ENCODE peak calls at places on chromosomes 6 and 20, in five cellular contexts. T is GM13976, X is WTC11, G is natural killer cell, Q is astrocyte of the cerebellum. N is an unnamed sample.

GRCh38 chr6:36245572-36246031 is 24.3 kb upstream of the PNPLA1 start:
- DNase-seq in T (no peak), X (peak), G (no peak), Q (no peak), N (no peak)

GRCh38 chr6:139235666-139236065 is 56.1 kb downstream of the TXLNB start:
- DNase-seq in T (no peak), X (no peak), G (no peak), Q (no peak), N (no peak)

GRCh38 chr20:50284811-50285375 is 94.3 kb downstream of the CEBPB start:
- DNase-seq in T (no peak), X (no peak), G (no peak), Q (no peak), N (no peak)

GRCh38 chr20:41428285-41428684 is 61.7 kb upstream of the EMILIN3 start:
- DNase-seq in T (no peak), X (no peak), G (no peak), Q (no peak), N (no peak)

GRCh38 chr20:48411265-48411664 is 416.5 kb downstream of the PREX1 start:
- DNase-seq in T (no peak), X (no peak), G (no peak), Q (no peak), N (no peak)

GRCh38 chr20:32574296-32575226 is 10.6 kb downstream of the NOL4L start:
- DNase-seq in T (no peak), X (no peak), G (no peak), Q (peak), N (no peak)

GRCh38 chr6:89372506-89372901 is 20.0 kb upstream of the UBE2J1 start:
- DNase-seq in T (no peak), X (no peak), G (no peak), Q (no peak), N (no peak)

GRCh38 chr20:8020314-8021079 is 936 bp upstream of the TMX4 start:
- DNase-seq in T (peak), X (no peak), G (no peak), Q (no peak), N (no peak)

GRCh38 chr6:25866011-25866410 is 8.0 kb downstream of the SLC17A3 start:
- DNase-seq in T (no peak), X (no peak), G (no peak), Q (no peak), N (no peak)

GRCh38 chr6:118263929-118264486 is 284.1 kb upstream of the PLN start:
- DNase-seq in T (peak), X (peak), G (no peak), Q (peak), N (no peak)

GRCh38 chr6:43798688-43799444 is 28.9 kb downstream of the VEGFA start:
- DNase-seq in T (no peak), X (no peak), G (no peak), Q (no peak), N (no peak)

GRCh38 chr6:28944412-28945006 is 20.7 kb upstream of the TRIM27 start:
- DNase-seq in T (peak), X (peak), G (peak), Q (peak), N (no peak)

GRCh38 chr6:53069431-53069830 is 4.2 kb downstream of the FBXO9 start:
- DNase-seq in T (no peak), X (no peak), G (no peak), Q (no peak), N (no peak)

GRCh38 chr6:15480546-15480945 is 182.3 kb downstream of the DTNBP1 start:
- DNase-seq in T (no peak), X (no peak), G (no peak), Q (no peak), N (no peak)

GRCh38 chr6:44217332-44218143 is 812 bp downstream of the MYMX start:
- DNase-seq in T (no peak), X (peak), G (no peak), Q (no peak), N (no peak)

GRCh38 chr6:85680388-85680787 is 37.7 kb upstream of the SYNCRIP start:
- DNase-seq in T (no peak), X (no peak), G (no peak), Q (no peak), N (no peak)

GRCh38 chr6:12318749-12319148 is 28.6 kb downstream of the EDN1 start:
- DNase-seq in T (no peak), X (no peak), G (no peak), Q (no peak), N (no peak)

GRCh38 chr6:71602385-71602949 is 283.9 kb upstream of the RIMS1 start:
- DNase-seq in T (no peak), X (no peak), G (no peak), Q (peak), N (no peak)

GRCh38 chr20:32315885-32316284 is 38.4 kb downstream of the KIF3B start:
- DNase-seq in T (no peak), X (no peak), G (no peak), Q (no peak), N (no peak)

GRCh38 chr6:17012421-17013225 is 89.2 kb upstream of the STMND1 start:
- DNase-seq in T (no peak), X (peak), G (no peak), Q (no peak), N (no peak)
- TF ChIP-seq CTCF in T (no peak), X (no peak), G (no peak), Q (no peak), N (no peak)

GRCh38 chr20:62409086-62409853 is 2.2 kb upstream of the CABLES2 start:
- DNase-seq in T (no peak), X (no peak), G (no peak), Q (no peak), N (no peak)

GRCh38 chr20:62411479-62412193 is 4.6 kb upstream of the CABLES2 start:
- DNase-seq in T (no peak), X (no peak), G (no peak), Q (no peak), N (no peak)

GRCh38 chr20:62410742-62411478 is 3.8 kb upstream of the CABLES2 start:
- DNase-seq in T (no peak), X (no peak), G (no peak), Q (no peak), N (no peak)

GRCh38 chr20:62408640-62409039 is 1.6 kb upstream of the CABLES2 start:
- DNase-seq in T (no peak), X (no peak), G (no peak), Q (no peak), N (no peak)

GRCh38 chr20:62409935-62410741 is 3.1 kb upstream of the CABLES2 start:
- DNase-seq in T (peak), X (peak), G (peak), Q (no peak), N (no peak)
- TF ChIP-seq CTCF in T (peak), X (peak), G (peak), Q (peak), N (peak)

GRCh38 chr6:34196116-34196832 is 40.4 kb upstream of the HMGA1 start:
- DNase-seq in T (peak), X (peak), G (peak), Q (peak), N (peak)

GRCh38 chr6:34195726-34196115 is 41.0 kb upstream of the HMGA1 start:
- DNase-seq in T (peak), X (no peak), G (no peak), Q (no peak), N (no peak)

GRCh38 chr6:34190504-34191122 is 44.7 kb upstream of the GRM4 start:
- DNase-seq in T (no peak), X (no peak), G (no peak), Q (no peak), N (no peak)

GRCh38 chr6:34196833-34197195 is 39.9 kb upstream of the HMGA1 start:
- DNase-seq in T (no peak), X (peak), G (no peak), Q (no peak), N (no peak)

DNA sequence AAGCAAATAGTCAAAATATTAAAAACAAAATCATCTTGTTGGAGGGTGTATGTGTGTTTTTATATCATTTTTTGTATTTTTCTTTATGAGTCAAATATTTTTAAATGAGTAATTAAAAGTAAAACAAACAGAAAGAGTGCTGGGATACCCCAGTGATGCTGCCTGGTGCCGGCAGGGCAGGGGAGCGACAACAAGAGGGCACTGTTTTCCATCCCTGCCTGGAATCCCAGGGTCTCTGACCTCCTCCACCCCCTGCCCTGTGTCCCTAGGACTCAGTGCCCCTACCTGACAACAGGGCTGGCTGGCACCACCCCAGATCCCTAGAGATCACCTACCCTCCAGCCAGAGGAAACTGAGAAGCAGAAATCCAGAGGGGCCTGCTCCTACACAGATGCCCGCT is 41.9 kb upstream of the HMGA1 start:
- DNase-seq in T (no peak), X (no peak), G (no peak), Q (no peak), N (no peak)
- TF ChIP-seq CTCF in T (no peak), X (no peak), G (no peak), Q (peak), N (no peak)

GRCh38 chr6:122790740-122791679 is 2.0 kb downstream of the SMPDL3A start:
- DNase-seq in T (no peak), X (no peak), G (no peak), Q (no peak), N (no peak)

GRCh38 chr6:122789078-122789861 is at the start of gene SMPDL3A:
- DNase-seq in T (peak), X (peak), G (peak), Q (peak), N (peak)

GRCh38 chr6:122788663-122789062 is 395 bp upstream of the SMPDL3A start:
- DNase-seq in T (no peak), X (no peak), G (no peak), Q (no peak), N (no peak)

GRCh38 chr6:122788208-122788607 is 850 bp upstream of the SMPDL3A start:
- DNase-seq in T (no peak), X (no peak), G (no peak), Q (no peak), N (no peak)

DNA sequence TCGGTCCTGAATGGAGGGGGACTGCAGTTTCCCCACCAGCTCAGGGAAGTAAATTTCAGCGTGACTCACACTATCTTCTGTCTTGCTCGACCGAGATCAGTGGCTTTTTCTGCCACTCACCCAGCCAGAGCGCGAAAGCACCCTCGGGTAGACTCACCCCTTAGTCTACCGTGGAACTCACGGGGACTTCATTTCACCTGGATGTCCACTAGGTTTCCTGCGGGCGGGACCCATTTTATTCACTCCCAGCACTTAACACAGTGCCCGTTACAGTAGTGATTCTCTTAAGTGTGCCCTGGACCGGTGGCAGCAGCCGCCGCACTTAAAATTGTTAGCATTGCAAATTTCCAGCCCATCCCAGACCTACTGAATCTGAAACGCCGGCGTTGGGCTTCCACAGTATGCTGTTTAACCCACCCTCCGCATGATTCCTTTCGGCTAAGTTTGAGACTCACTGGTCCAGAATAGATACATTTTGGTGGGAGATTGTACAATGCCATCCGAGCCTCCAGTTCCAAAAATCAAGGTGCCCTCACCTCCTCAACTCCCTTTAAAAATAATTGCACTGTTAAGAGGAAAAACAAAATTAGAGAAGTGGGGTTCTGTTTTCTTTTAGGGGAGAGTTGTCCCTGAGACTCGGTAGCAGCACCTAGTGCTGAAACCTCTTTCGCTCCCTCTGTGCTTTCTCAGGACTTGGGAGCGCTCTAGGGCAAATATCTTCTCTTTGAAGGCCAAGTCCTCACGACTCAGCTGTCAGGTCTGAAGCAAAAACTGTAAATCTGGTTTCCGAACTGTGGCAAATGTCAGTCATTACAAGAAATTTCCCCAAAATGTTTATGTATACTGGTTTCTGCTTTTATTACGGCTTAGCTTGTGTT is 1.0 kb downstream of the SMPDL3A start:
- DNase-seq in T (peak), X (peak), G (no peak), Q (no peak), N (no peak)
- TF ChIP-seq CTCF in T (no peak), X (no peak), G (no peak), Q (peak), N (peak)

DNA sequence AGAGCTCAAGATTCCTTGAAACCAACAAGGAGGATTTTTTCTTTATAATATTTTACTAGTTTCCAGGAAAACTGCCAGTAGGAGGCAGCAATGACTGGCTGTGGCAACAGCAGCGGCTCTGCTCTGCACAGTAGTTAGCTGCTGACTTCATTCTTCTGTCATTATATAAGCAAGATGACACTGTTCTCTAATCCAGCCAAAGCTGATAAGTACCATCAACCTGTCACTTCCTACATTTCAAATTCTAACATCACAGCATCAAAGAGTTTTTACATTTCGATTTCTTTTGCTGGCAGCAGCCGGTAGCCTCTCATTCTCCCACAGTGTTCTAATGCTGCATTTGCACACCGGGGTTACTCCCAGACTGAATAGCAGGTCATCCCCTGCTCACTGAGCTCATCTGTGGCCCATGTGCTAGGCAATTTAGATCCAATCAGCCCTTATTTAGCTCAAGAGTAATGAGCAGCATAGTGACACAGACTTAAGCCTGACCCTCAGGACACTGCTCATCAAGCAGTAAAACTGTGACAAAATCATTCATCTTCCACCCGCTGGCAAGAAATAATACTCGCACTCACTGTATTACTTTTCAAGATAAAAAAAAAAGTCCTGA is 67.8 kb downstream of the MMS22L start:
- DNase-seq in T (no peak), X (peak), G (no peak), Q (peak), N (no peak)
- TF ChIP-seq CTCF in T (no peak), X (no peak), G (no peak), Q (peak), N (peak)

DNA sequence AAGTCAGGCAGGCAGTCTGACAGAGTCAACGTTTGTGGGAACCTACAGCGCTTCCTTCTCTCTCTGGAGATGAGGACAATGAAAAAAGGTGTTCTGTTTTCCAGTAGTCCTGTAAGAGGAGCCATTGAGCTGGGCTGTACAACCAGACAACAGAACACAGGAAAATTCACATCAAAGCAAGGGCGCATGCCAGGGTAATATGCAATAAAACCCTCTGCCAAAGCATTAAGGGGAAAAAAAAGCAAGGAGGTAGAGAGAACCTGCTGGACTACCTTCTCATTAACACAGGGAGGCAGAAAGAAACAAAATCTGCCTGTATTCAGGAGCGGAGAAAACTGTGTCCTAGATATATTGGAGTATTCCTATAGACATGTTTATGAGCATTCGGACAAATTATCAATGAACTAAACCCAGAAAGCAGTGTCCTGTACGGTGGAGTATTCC is 1.3 kb downstream of the RNF24 start:
- DNase-seq in T (peak), X (no peak), G (no peak), Q (peak), N (no peak)
- TF ChIP-seq CTCF in T (no peak), X (no peak), G (no peak), Q (peak), N (peak)

DNA sequence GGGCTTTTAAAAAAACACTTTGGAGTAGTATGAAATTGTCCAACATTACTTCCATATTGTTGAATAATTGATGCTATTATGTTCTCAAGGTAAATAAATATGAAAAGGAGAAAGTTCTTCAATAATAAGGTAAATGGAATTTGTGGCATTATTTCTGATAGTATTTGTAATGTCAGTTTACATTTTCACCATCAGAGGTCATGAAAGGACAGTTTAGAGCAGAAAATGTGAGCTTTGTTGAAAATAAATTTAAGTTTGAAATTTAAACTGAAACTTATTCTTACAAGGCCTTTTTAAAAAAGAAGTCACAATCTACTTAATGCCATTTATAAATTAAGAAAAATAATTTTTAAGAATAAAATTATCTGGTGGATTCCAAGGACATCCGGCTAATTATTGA is 15.8 kb upstream of the CEP162 start:
- DNase-seq in T (no peak), X (no peak), G (no peak), Q (no peak), N (no peak)
- TF ChIP-seq CTCF in T (no peak), X (no peak), G (no peak), Q (no peak), N (peak)

DNA sequence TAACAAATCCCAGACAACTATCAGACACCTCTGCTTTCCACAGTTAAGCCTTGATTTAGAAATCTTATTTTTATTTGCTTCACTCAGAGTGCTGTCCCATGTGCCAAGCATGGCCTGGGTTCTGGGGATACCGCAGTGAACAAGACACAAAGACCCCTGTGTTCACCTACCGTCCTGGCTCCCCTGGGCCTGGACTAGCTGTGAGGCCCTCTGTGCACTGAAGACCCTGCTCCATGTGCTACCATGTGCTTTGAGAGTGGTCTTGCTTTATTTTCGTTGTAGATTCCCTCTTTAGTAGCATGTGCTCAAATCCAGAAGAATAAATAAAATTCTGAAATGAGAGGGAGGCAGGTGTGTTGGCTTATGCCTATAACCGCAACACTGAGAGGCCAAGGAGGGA is 22.5 kb downstream of the SUMO4 start:
- DNase-seq in T (no peak), X (no peak), G (no peak), Q (no peak), N (no peak)
- TF ChIP-seq CTCF in T (no peak), X (no peak), G (no peak), Q (no peak), N (no peak)

N was measured in type B pancreatic cell.